ENCODE peak calls at places on chromosome 20, in nine cellular contexts. V is left colon; I is CD8-positive, alpha-beta memory T cell; T is activated naive CD8-positive, alpha-beta T cell treated with anti-CD3 and anti-CD28 coated beads for 36 hours; F is T follicular helper cell; R is DMS 273 treated with DMSO at 0.1 percent for 48 hours; M is hypothalamus; Q is stimulated activated CD4-positive, alpha-beta T cell treated with anti-CD3 and anti-CD28 coated beads, Interleukin-1b, Interleukin-23, amount 100 ng/mL, for 4 hours; P is nucleus accumbens. S is an unnamed sample.

GRCh38 chr20:6509375-6509774 is 258.1 kb upstream of the BMP2 start:
- DNase-seq in V (no peak), T (no peak), M (no peak), R (no peak), F (no peak), P (no peak), I (no peak), Q (no peak), S (no peak)

GRCh38 chr20:46352370-46352938 is 44.2 kb upstream of the CDH22 start:
- DNase-seq in Q (no peak), M (no peak), V (no peak), I (no peak), P (no peak), R (no peak), T (no peak), F (no peak), S (no peak)

GRCh38 chr20:16215056-16215455 is 358.2 kb downstream of the KIF16B start:
- DNase-seq in M (no peak), F (no peak), Q (no peak), P (no peak), V (no peak), I (no peak), R (no peak), T (no peak), S (no peak)

GRCh38 chr20:4949833-4950178 is 51.5 kb downstream of the SLC23A2 start:
- DNase-seq in M (no peak), I (no peak), R (no peak), F (no peak), P (peak), V (no peak), Q (no peak), T (no peak), S (peak)

GRCh38 chr20:38726849-38727601 is 2.7 kb downstream of the SLC32A1 start:
- DNase-seq in T (peak), F (peak), Q (peak), V (no peak), P (peak), R (no peak), M (no peak), I (peak), S (no peak)

GRCh38 chr20:31440012-31440659 is at the start of gene DEFB123:
- DNase-seq in P (no peak), R (no peak), I (no peak), T (no peak), V (no peak), F (no peak), M (no peak), Q (no peak), S (no peak)

GRCh38 chr20:50286609-50287008 is 96.0 kb downstream of the CEBPB start:
- DNase-seq in P (no peak), M (no peak), R (no peak), V (no peak), F (no peak), T (no peak), I (no peak), Q (no peak), S (no peak)

GRCh38 chr20:33674294-33675126 is at the start of gene NECAB3:
- DNase-seq in T (peak), Q (peak), V (peak), P (peak), F (peak), R (peak), I (peak), M (peak), S (peak)

GRCh38 chr20:34861386-34862084 is 11.1 kb downstream of the GGT7 start:
- DNase-seq in F (no peak), M (no peak), T (no peak), R (no peak), I (no peak), Q (no peak), V (peak), P (no peak), S (no peak)

GRCh38 chr20:50628326-50628725 is 63.0 kb downstream of the RIPOR3 start:
- DNase-seq in R (no peak), I (no peak), V (no peak), T (no peak), P (no peak), M (no peak), F (no peak), Q (no peak), S (peak)

GRCh38 chr20:840858-841567 is 7.5 kb downstream of the FAM110A start:
- DNase-seq in R (no peak), F (no peak), V (peak), Q (no peak), P (no peak), I (no peak), T (no peak), M (no peak), S (no peak)

GRCh38 chr20:63741676-63742380 is 2.3 kb downstream of the SLC2A4RG start:
- DNase-seq in F (no peak), V (no peak), I (no peak), R (no peak), Q (no peak), T (no peak), M (no peak), P (no peak), S (no peak)

GRCh38 chr20:48760403-48760889 is 67.4 kb downstream of the PREX1 start:
- DNase-seq in R (no peak), M (no peak), P (no peak), T (peak), I (peak), F (peak), V (peak), Q (peak), S (no peak)

GRCh38 chr20:32984196-32984595 is 20.0 kb downstream of the SUN5 start:
- DNase-seq in I (no peak), T (no peak), V (no peak), P (peak), M (peak), F (no peak), R (no peak), Q (no peak), S (no peak)

GRCh38 chr20:19981091-19981490 is 36.1 kb upstream of the NAA20 start:
- DNase-seq in P (no peak), V (no peak), I (no peak), T (no peak), R (no peak), M (no peak), Q (no peak), F (no peak), S (no peak)

GRCh38 chr20:10876558-10876957 is 202.8 kb upstream of the JAG1 start:
- DNase-seq in P (no peak), F (no peak), I (no peak), M (no peak), Q (no peak), R (no peak), V (no peak), T (no peak), S (no peak)

GRCh38 chr20:20712004-20712473 is 405 bp downstream of the RALGAPA2 start:
- DNase-seq in I (peak), Q (no peak), M (no peak), V (peak), T (no peak), F (peak), R (no peak), P (no peak), S (no peak)

GRCh38 chr20:58436868-58437645 is 48.0 kb downstream of the VAPB start:
- DNase-seq in Q (no peak), M (no peak), F (no peak), V (no peak), I (no peak), T (no peak), R (no peak), P (no peak), S (no peak)

GRCh38 chr20:63267681-63268080 is 4.9 kb upstream of the ARFGAP1 start:
- DNase-seq in F (no peak), T (no peak), I (no peak), M (no peak), R (no peak), V (no peak), Q (no peak), P (no peak), S (no peak)

GRCh38 chr20:23192469-23192868 is 106.3 kb upstream of the CD93 start:
- DNase-seq in I (no peak), V (no peak), R (no peak), F (no peak), T (no peak), Q (no peak), P (no peak), M (no peak), S (no peak)

GRCh38 chr20:38308047-38308438 is 4.1 kb downstream of the BPI start:
- DNase-seq in P (no peak), T (no peak), F (no peak), R (no peak), V (no peak), Q (no peak), M (no peak), I (no peak), S (no peak)

GRCh38 chr20:17287503-17287902 is 60.7 kb downstream of the PCSK2 start:
- DNase-seq in F (no peak), P (no peak), V (no peak), T (no peak), R (no peak), I (no peak), Q (no peak), M (no peak), S (no peak)

GRCh38 chr20:8862092-8862491 is 206.8 kb upstream of the PLCB4 start:
- DNase-seq in R (peak), V (no peak), P (no peak), F (no peak), T (no peak), Q (no peak), M (no peak), I (no peak), S (peak)

GRCh38 chr20:53104889-53105288 is 132.7 kb downstream of the TSHZ2 start:
- DNase-seq in F (no peak), I (no peak), P (no peak), V (no peak), T (no peak), R (no peak), Q (no peak), M (no peak), S (no peak)

GRCh38 chr20:5001174-5002076 is at the start of gene SLC23A2:
- DNase-seq in I (peak), P (peak), M (no peak), R (no peak), F (peak), V (peak), T (peak), Q (peak), S (peak)

GRCh38 chr20:38673731-38674177 is 50.5 kb upstream of the SLC32A1 start:
- DNase-seq in P (peak), Q (no peak), F (no peak), R (no peak), M (no peak), T (peak), I (no peak), V (no peak), S (no peak)

GRCh38 chr20:60306105-60306504 is 347.9 kb downstream of the CDH26 start:
- DNase-seq in M (no peak), V (no peak), I (no peak), P (no peak), T (no peak), R (no peak), F (no peak), Q (no peak), S (no peak)

GRCh38 chr20:21464916-21465315 is 48.9 kb downstream of the NKX2-2 start:
- DNase-seq in T (no peak), P (no peak), V (no peak), M (no peak), R (no peak), Q (no peak), F (no peak), I (no peak), S (no peak)

GRCh38 chr20:26167499-26167898 is 470.8 kb upstream of the ZNF337 start:
- DNase-seq in M (no peak), F (no peak), T (no peak), Q (no peak), I (no peak), P (no peak), R (no peak), V (no peak), S (no peak)

GRCh38 chr20:61682114-61682997 is 383.3 kb downstream of the TAF4 start:
- DNase-seq in M (no peak), V (no peak), F (no peak), P (no peak), Q (no peak), R (no peak), I (no peak), T (no peak), S (no peak)

GRCh38 chr20:38143646-38144554 is 21.2 kb downstream of the TGM2 start:
- DNase-seq in V (peak), F (no peak), R (no peak), T (no peak), I (no peak), P (no peak), M (no peak), Q (no peak), S (no peak)

S was measured in NCI-H1694 treated with DMSO at 0.1 percent for 48 hours.